ENCODE peak calls at places on chromosomes 12 and 14, in six cellular contexts. One of them, this sample, is unnamed.

GRCh38 chr12:24853588-24853987 is 95.3 kb downstream of the BCAT1 start:
- DNase-seq in cardiac fibroblast: peak
- DNase-seq in Caco-2: no peak
- DNase-seq in foreskin fibroblast: no peak
- DNase-seq in heart right ventricle: no peak
- DNase-seq in esophagus squamous epithelium: no peak
- DNase-seq in this sample: no peak

GRCh38 chr12:53994691-53995310 is 5.2 kb upstream of the HOXC9 start:
- DNase-seq in esophagus squamous epithelium: no peak
- DNase-seq in Caco-2: peak
- DNase-seq in foreskin fibroblast: no peak
- DNase-seq in cardiac fibroblast: no peak
- DNase-seq in heart right ventricle: no peak
- DNase-seq in this sample: no peak

GRCh38 chr12:81758421-81759214 is 532 bp downstream of the PPFIA2 start:
- DNase-seq in foreskin fibroblast: no peak
- DNase-seq in Caco-2: no peak
- DNase-seq in heart right ventricle: peak
- DNase-seq in cardiac fibroblast: peak
- DNase-seq in esophagus squamous epithelium: no peak
- DNase-seq in this sample: no peak

GRCh38 chr12:57216014-57216891 is at the start of gene NXPH4:
- DNase-seq in Caco-2: peak
- DNase-seq in heart right ventricle: no peak
- DNase-seq in foreskin fibroblast: no peak
- DNase-seq in esophagus squamous epithelium: no peak
- DNase-seq in cardiac fibroblast: no peak
- DNase-seq in this sample: no peak

GRCh38 chr12:19971396-19971802 is 396.9 kb upstream of the PDE3A start:
- DNase-seq in foreskin fibroblast: no peak
- DNase-seq in cardiac fibroblast: peak
- DNase-seq in Caco-2: peak
- DNase-seq in esophagus squamous epithelium: no peak
- DNase-seq in heart right ventricle: no peak
- DNase-seq in this sample: no peak

GRCh38 chr12:46963977-46964376 is 115.4 kb upstream of the PCED1B start:
- DNase-seq in foreskin fibroblast: peak
- DNase-seq in Caco-2: peak
- DNase-seq in cardiac fibroblast: peak
- DNase-seq in heart right ventricle: peak
- DNase-seq in esophagus squamous epithelium: no peak
- DNase-seq in this sample: no peak

GRCh38 chr14:21748869-21749303 is 75.3 kb upstream of the OR4E1 start:
- DNase-seq in esophagus squamous epithelium: no peak
- DNase-seq in heart right ventricle: peak
- DNase-seq in cardiac fibroblast: peak
- DNase-seq in Caco-2: peak
- DNase-seq in foreskin fibroblast: no peak
- DNase-seq in this sample: no peak

GRCh38 chr12:66552753-66553152 is 126.1 kb downstream of the GRIP1 start:
- DNase-seq in Caco-2: no peak
- DNase-seq in cardiac fibroblast: no peak
- DNase-seq in esophagus squamous epithelium: no peak
- DNase-seq in foreskin fibroblast: no peak
- DNase-seq in heart right ventricle: no peak
- DNase-seq in this sample: no peak

GRCh38 chr12:38159591-38160317 is 156.8 kb upstream of the ALG10B start:
- DNase-seq in esophagus squamous epithelium: no peak
- DNase-seq in cardiac fibroblast: no peak
- DNase-seq in Caco-2: no peak
- DNase-seq in foreskin fibroblast: no peak
- DNase-seq in heart right ventricle: no peak
- DNase-seq in this sample: no peak

GRCh38 chr12:68290126-68290525 is 36.7 kb upstream of the IL22 start:
- DNase-seq in Caco-2: no peak
- DNase-seq in cardiac fibroblast: no peak
- DNase-seq in esophagus squamous epithelium: no peak
- DNase-seq in heart right ventricle: no peak
- DNase-seq in foreskin fibroblast: no peak
- DNase-seq in this sample: no peak

GRCh38 chr14:51094901-51095853 is at the start of gene TRIM9:
- DNase-seq in Caco-2: peak
- DNase-seq in heart right ventricle: peak
- DNase-seq in foreskin fibroblast: peak
- DNase-seq in cardiac fibroblast: peak
- DNase-seq in esophagus squamous epithelium: peak
- DNase-seq in this sample: peak

GRCh38 chr12:108559748-108560147 is 1.2 kb downstream of the SART3 start:
- DNase-seq in heart right ventricle: no peak
- DNase-seq in foreskin fibroblast: no peak
- DNase-seq in cardiac fibroblast: no peak
- DNase-seq in Caco-2: no peak
- DNase-seq in esophagus squamous epithelium: no peak
- DNase-seq in this sample: no peak
- TF ChIP-seq CTCF in heart right ventricle: no peak
- TF ChIP-seq CTCF in foreskin fibroblast: no peak
- TF ChIP-seq CTCF in cardiac fibroblast: no peak
- TF ChIP-seq CTCF in Caco-2: no peak
- TF ChIP-seq CTCF in esophagus squamous epithelium: no peak
- TF ChIP-seq CTCF in this sample: no peak

GRCh38 chr14:54566410-54567223 is at the start of gene SAMD4A:
- DNase-seq in Caco-2: peak
- DNase-seq in heart right ventricle: peak
- DNase-seq in esophagus squamous epithelium: peak
- DNase-seq in cardiac fibroblast: peak
- DNase-seq in foreskin fibroblast: peak
- DNase-seq in this sample: no peak
- TF ChIP-seq CTCF in Caco-2: no peak
- TF ChIP-seq CTCF in heart right ventricle: peak
- TF ChIP-seq CTCF in esophagus squamous epithelium: peak
- TF ChIP-seq CTCF in cardiac fibroblast: peak
- TF ChIP-seq CTCF in foreskin fibroblast: peak
- TF ChIP-seq CTCF in this sample: peak

GRCh38 chr14:60515244-60515695 is 6.3 kb downstream of the SIX6 start:
- DNase-seq in foreskin fibroblast: no peak
- DNase-seq in cardiac fibroblast: no peak
- DNase-seq in heart right ventricle: no peak
- DNase-seq in Caco-2: no peak
- DNase-seq in esophagus squamous epithelium: no peak
- DNase-seq in this sample: no peak

GRCh38 chr14:60510976-60511599 is 2.1 kb downstream of the SIX6 start:
- DNase-seq in foreskin fibroblast: no peak
- DNase-seq in esophagus squamous epithelium: no peak
- DNase-seq in heart right ventricle: no peak
- DNase-seq in Caco-2: no peak
- DNase-seq in cardiac fibroblast: no peak
- DNase-seq in this sample: no peak

GRCh38 chr14:60515696-60516284 is 6.8 kb downstream of the SIX6 start:
- DNase-seq in foreskin fibroblast: no peak
- DNase-seq in cardiac fibroblast: no peak
- DNase-seq in heart right ventricle: no peak
- DNase-seq in Caco-2: no peak
- DNase-seq in esophagus squamous epithelium: no peak
- DNase-seq in this sample: no peak

GRCh38 chr14:60512952-60513554 is 4.1 kb downstream of the SIX6 start:
- DNase-seq in foreskin fibroblast: no peak
- DNase-seq in esophagus squamous epithelium: no peak
- DNase-seq in heart right ventricle: no peak
- DNase-seq in Caco-2: no peak
- DNase-seq in cardiac fibroblast: no peak
- DNase-seq in this sample: no peak

GRCh38 chr14:60514378-60515243 is 5.7 kb downstream of the SIX6 start:
- DNase-seq in foreskin fibroblast: no peak
- DNase-seq in esophagus squamous epithelium: no peak
- DNase-seq in Caco-2: no peak
- DNase-seq in heart right ventricle: no peak
- DNase-seq in cardiac fibroblast: peak
- DNase-seq in this sample: no peak
- TF ChIP-seq CTCF in foreskin fibroblast: no peak
- TF ChIP-seq CTCF in esophagus squamous epithelium: no peak
- TF ChIP-seq CTCF in Caco-2: no peak
- TF ChIP-seq CTCF in heart right ventricle: peak
- TF ChIP-seq CTCF in cardiac fibroblast: no peak
- TF ChIP-seq CTCF in this sample: no peak

GRCh38 chr12:10771132-10771733 is 31.2 kb downstream of the TAS2R7 start:
- DNase-seq in foreskin fibroblast: peak
- DNase-seq in Caco-2: peak
- DNase-seq in cardiac fibroblast: peak
- DNase-seq in esophagus squamous epithelium: no peak
- DNase-seq in heart right ventricle: no peak
- DNase-seq in this sample: no peak
- TF ChIP-seq CTCF in foreskin fibroblast: peak
- TF ChIP-seq CTCF in Caco-2: peak
- TF ChIP-seq CTCF in cardiac fibroblast: peak
- TF ChIP-seq CTCF in esophagus squamous epithelium: peak
- TF ChIP-seq CTCF in heart right ventricle: peak
- TF ChIP-seq CTCF in this sample: peak

DNA sequence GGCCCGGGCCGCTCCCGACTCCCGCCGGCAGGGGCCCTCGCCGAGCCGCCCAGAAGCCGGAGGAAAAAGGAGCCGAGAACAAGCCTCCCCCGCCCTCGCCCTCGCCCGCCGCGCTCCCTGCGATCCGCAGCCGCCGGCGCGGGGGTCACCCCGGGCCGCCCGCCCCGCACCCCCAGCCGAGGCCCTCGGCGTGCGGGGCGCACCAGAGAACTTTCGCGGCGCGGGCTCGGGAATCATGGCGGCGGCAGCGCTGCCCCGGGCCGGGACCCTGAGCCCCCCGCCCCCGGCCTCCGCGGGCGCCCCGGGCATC is 519 bp downstream of the CDK2AP1 start:
- DNase-seq in heart right ventricle: peak
- DNase-seq in esophagus squamous epithelium: no peak
- DNase-seq in foreskin fibroblast: peak
- DNase-seq in Caco-2: peak
- DNase-seq in cardiac fibroblast: peak
- DNase-seq in this sample: no peak
- TF ChIP-seq CTCF in heart right ventricle: peak
- TF ChIP-seq CTCF in esophagus squamous epithelium: no peak
- TF ChIP-seq CTCF in foreskin fibroblast: peak
- TF ChIP-seq CTCF in Caco-2: peak
- TF ChIP-seq CTCF in cardiac fibroblast: peak
- TF ChIP-seq CTCF in this sample: peak

GRCh38 chr12:11166300-11166699 is 4.7 kb upstream of the SMIM10L1 start:
- DNase-seq in foreskin fibroblast: no peak
- DNase-seq in Caco-2: no peak
- DNase-seq in heart right ventricle: no peak
- DNase-seq in esophagus squamous epithelium: no peak
- DNase-seq in cardiac fibroblast: no peak
- DNase-seq in this sample: no peak

GRCh38 chr12:11170810-11171144 is 217 bp upstream of the SMIM10L1 start:
- DNase-seq in heart right ventricle: no peak
- DNase-seq in foreskin fibroblast: no peak
- DNase-seq in Caco-2: no peak
- DNase-seq in esophagus squamous epithelium: no peak
- DNase-seq in cardiac fibroblast: no peak
- DNase-seq in this sample: no peak

GRCh38 chr12:11174022-11174421 is 3.0 kb downstream of the SMIM10L1 start:
- DNase-seq in heart right ventricle: no peak
- DNase-seq in cardiac fibroblast: no peak
- DNase-seq in esophagus squamous epithelium: no peak
- DNase-seq in Caco-2: no peak
- DNase-seq in foreskin fibroblast: no peak
- DNase-seq in this sample: no peak

GRCh38 chr12:11171953-11172675 is 1.1 kb downstream of the SMIM10L1 start:
- DNase-seq in Caco-2: peak
- DNase-seq in cardiac fibroblast: peak
- DNase-seq in foreskin fibroblast: no peak
- DNase-seq in heart right ventricle: no peak
- DNase-seq in esophagus squamous epithelium: no peak
- DNase-seq in this sample: peak

DNA sequence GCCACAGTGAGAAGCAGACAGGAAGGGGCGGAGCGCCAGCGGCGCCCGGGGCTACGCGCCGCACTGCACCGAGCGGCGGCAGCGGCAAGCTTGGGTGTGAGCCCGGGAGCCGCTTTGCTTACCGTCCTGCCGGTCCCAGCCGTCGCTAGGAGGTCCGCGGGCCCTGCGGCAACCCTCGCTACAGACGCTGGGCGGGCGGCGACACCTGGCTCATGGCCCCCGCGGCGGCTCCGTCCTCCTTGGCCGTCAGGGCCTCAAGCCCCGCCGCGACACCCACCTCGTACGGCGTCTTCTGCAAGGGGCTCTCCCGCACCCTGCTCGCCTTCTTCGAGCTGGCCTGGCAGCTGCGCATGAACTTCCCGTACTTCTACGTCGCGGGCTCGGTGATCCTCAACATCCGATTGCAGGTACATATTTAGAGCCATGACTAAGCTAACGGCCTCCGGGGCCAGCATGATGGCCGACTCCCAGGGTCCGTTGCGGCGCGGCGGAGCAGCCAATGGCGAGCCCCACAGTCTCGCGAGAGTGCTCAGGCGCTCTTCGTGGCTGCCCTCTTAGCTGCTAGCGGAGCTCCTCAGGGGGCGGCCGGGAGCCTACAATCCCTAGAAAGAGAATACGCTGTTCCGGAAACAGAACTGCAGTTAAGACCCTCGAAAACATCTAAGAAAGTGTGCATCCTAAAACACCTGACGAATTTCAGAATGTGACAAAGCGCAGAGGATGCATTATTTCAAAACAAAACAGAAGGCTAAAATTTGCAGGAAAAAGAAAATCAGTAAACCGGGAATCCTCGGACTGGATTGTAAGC is at the start of gene SMIM10L1:
- DNase-seq in heart right ventricle: peak
- DNase-seq in cardiac fibroblast: peak
- DNase-seq in esophagus squamous epithelium: peak
- DNase-seq in foreskin fibroblast: peak
- DNase-seq in Caco-2: peak
- DNase-seq in this sample: peak
- TF ChIP-seq CTCF in heart right ventricle: no peak
- TF ChIP-seq CTCF in cardiac fibroblast: peak
- TF ChIP-seq CTCF in esophagus squamous epithelium: no peak
- TF ChIP-seq CTCF in foreskin fibroblast: no peak
- TF ChIP-seq CTCF in Caco-2: peak
- TF ChIP-seq CTCF in this sample: peak